ENCODE peak calls at places on chromosomes 11 and 22, in seven cellular contexts. D, O, I, B, H, R and E are unnamed samples.

GRCh38 chr11:111173221-111173620 is 72.3 kb upstream of the POU2AF2 start:
- DNase-seq in D (no peak), O (no peak), I (no peak), B (no peak), H (no peak), R (no peak), E (no peak)

GRCh38 chr11:124754710-124755109 is 2.7 kb upstream of the VSIG2 start:
- DNase-seq in D (no peak), O (no peak), I (no peak), B (no peak), H (no peak), R (no peak), E (no peak)

GRCh38 chr11:120185678-120186407 is 25.0 kb upstream of the OAF start:
- DNase-seq in D (no peak), O (no peak), I (no peak), B (no peak), H (peak; percentile 47), R (no peak), E (no peak)

GRCh38 chr11:69353696-69354544 is 60.0 kb downstream of the MYEOV start:
- DNase-seq in D (no peak), O (no peak), I (no peak), B (no peak), H (no peak), R (no peak), E (no peak)

GRCh38 chr11:94171693-94172440 is 43.2 kb downstream of the PANX1 start:
- DNase-seq in D (peak; percentile 60), O (peak; percentile 32), I (no peak), B (peak; percentile 9), H (no peak), R (no peak), E (peak; percentile 77)

GRCh38 chr22:41367039-41367679 is 14.6 kb upstream of the TEF start:
- DNase-seq in D (peak; percentile 71), O (peak; percentile 96), I (no peak), B (peak; percentile 99), H (peak; percentile 96), R (peak; percentile 81), E (peak; percentile 94)

GRCh38 chr22:37077802-37078448 is 26.4 kb downstream of the KCTD17 start:
- DNase-seq in D (peak; percentile 58), O (peak; percentile 19), I (peak; percentile 76), B (peak; percentile 26), H (no peak), R (no peak), E (peak; percentile 69)

GRCh38 chr11:72391638-72392423 is 42.5 kb downstream of the CLPB start:
- DNase-seq in D (no peak), O (no peak), I (no peak), B (no peak), H (no peak), R (no peak), E (no peak)

GRCh38 chr11:63613517-63614135 is 607 bp downstream of the PLAAT3 start:
- DNase-seq in D (peak; percentile 34), O (peak; percentile 40), I (peak; percentile 35), B (peak; percentile 40), H (peak; percentile 76), R (no peak), E (peak; percentile 64)

GRCh38 chr11:130295657-130296056 is 19.1 kb downstream of the ZBTB44 start:
- DNase-seq in D (no peak), O (no peak), I (no peak), B (no peak), H (no peak), R (no peak), E (no peak)

GRCh38 chr11:34860034-34860433 is 56.1 kb downstream of the APIP start:
- DNase-seq in D (peak; percentile 54), O (no peak), I (no peak), B (no peak), H (no peak), R (no peak), E (peak; percentile 5)

GRCh38 chr11:96186806-96187205 is 156.2 kb downstream of the MAML2 start:
- DNase-seq in D (peak; percentile 75), O (no peak), I (no peak), B (no peak), H (no peak), R (no peak), E (no peak)
- H3K4me3 ChIP-seq in D (no peak overlapping the region), O (no peak overlapping the region), I (no peak overlapping the region), B (no peak overlapping the region), H (no peak overlapping the region), R (no peak overlapping the region), E (no peak overlapping the region)

GRCh38 chr11:46333129-46333947 is 13.9 kb upstream of the DGKZ start:
- DNase-seq in D (no peak), O (no peak), I (no peak), B (no peak), H (no peak), R (no peak), E (peak; percentile 38)
- H3K27me3 ChIP-seq in D (peaks cover 15% of the 10 kb centered on the region), O (peaks cover 73% of the 10 kb centered on the region), I (no peaks in the 10 kb centered on the region), B (peaks cover 3% of the 10 kb centered on the region), H (peaks cover 30% of the 10 kb centered on the region), R (peaks cover 14% of the 10 kb centered on the region), E (peaks cover 19% of the 10 kb centered on the region)

GRCh38 chr11:14229472-14229871 is 129.5 kb downstream of the RRAS2 start:
- DNase-seq in D (no peak), O (no peak), I (no peak), B (no peak), H (no peak), R (no peak), E (no peak)
- H3K4me3 ChIP-seq in D (no peak overlapping the region), O (no peak overlapping the region), I (no peak overlapping the region), B (no peak overlapping the region), H (no peak overlapping the region), R (no peak overlapping the region), E (no peak overlapping the region)

DNA sequence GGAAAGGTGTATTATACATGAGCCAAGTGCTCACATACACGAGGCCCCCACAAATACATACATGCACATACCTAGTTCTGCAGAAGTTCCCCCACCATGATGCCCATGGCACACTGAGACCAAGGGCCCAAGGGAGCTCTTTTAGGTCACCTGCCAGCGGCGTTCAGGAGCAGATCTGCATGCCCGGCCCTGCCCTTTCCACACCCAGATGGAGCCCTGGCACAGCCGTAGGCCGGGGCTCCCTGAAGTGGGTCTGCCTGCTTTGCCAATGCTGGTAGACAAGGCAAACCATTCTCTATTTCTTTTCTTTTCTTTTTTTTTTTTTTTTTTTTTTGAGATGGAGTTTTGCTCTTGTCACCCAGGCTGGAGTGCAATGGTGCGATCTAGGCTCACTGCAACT is 21.5 kb downstream of the NFAM1 start:
- DNase-seq in D (no peak), O (no peak), I (no peak), B (no peak), H (no peak), R (no peak), E (no peak)
- H3K27me3 ChIP-seq in D (no peaks in the 10 kb centered on the region), O (no peaks in the 10 kb centered on the region), I (no peaks in the 10 kb centered on the region), B (no peaks in the 10 kb centered on the region), H (no peaks in the 10 kb centered on the region), R (no peaks in the 10 kb centered on the region), E (peaks cover 14% of the 10 kb centered on the region)

GRCh38 chr11:2525941-2526807 is 81.4 kb downstream of the KCNQ1 start:
- DNase-seq in D (no peak), O (peak; percentile 3), I (no peak), B (peak; percentile 2), H (peak; percentile 53), R (peak; percentile 1), E (no peak)
- H3K4me3 ChIP-seq in D (no peak overlapping the region), O (peak overlapping the region; percentile 6), I (no peak overlapping the region), B (no peak overlapping the region), H (no peak overlapping the region), R (no peak overlapping the region), E (no peak overlapping the region)

GRCh38 chr22:35230417-35230816 is 26.9 kb upstream of the HMGXB4 start:
- DNase-seq in D (no peak), O (no peak), I (no peak), B (no peak), H (no peak), R (no peak), E (no peak)
- H3K27me3 ChIP-seq in D (no peaks in the 10 kb centered on the region), O (peaks cover 6% of the 10 kb centered on the region), I (peaks cover 2% of the 10 kb centered on the region), B (no peaks in the 10 kb centered on the region), H (peaks cover 24% of the 10 kb centered on the region), R (no peaks in the 10 kb centered on the region), E (peaks cover 60% of the 10 kb centered on the region)

GRCh38 chr11:2807276-2807681 is 78.3 kb downstream of the CDKN1C start:
- DNase-seq in D (peak; percentile 39), O (peak; percentile 73), I (no peak), B (peak; percentile 78), H (peak; percentile 84), R (peak; percentile 39), E (peak; percentile 55)
- H3K4me3 ChIP-seq in D (peak overlapping the region; percentile 38), O (peak overlapping the region; percentile 22), I (no peak overlapping the region), B (no peak overlapping the region), H (peak overlapping the region; percentile 10), R (peak overlapping the region; percentile 54), E (no peak overlapping the region)

GRCh38 chr22:50144005-50144614 is 26.4 kb upstream of the PANX2 start:
- DNase-seq in D (no peak), O (no peak), I (no peak), B (no peak), H (peak; percentile 33), R (no peak), E (no peak)

GRCh38 chr22:50148166-50148500 is 22.4 kb upstream of the PANX2 start:
- DNase-seq in D (no peak), O (no peak), I (no peak), B (no peak), H (peak; percentile 42), R (no peak), E (no peak)

GRCh38 chr22:50148991-50149721 is 21.4 kb upstream of the PANX2 start:
- DNase-seq in D (peak; percentile 72), O (no peak), I (peak; percentile 60), B (peak; percentile 51), H (peak; percentile 59), R (no peak), E (no peak)

GRCh38 chr22:50145741-50146439 is 24.6 kb upstream of the PANX2 start:
- DNase-seq in D (no peak), O (no peak), I (no peak), B (no peak), H (peak; percentile 59), R (no peak), E (no peak)

DNA sequence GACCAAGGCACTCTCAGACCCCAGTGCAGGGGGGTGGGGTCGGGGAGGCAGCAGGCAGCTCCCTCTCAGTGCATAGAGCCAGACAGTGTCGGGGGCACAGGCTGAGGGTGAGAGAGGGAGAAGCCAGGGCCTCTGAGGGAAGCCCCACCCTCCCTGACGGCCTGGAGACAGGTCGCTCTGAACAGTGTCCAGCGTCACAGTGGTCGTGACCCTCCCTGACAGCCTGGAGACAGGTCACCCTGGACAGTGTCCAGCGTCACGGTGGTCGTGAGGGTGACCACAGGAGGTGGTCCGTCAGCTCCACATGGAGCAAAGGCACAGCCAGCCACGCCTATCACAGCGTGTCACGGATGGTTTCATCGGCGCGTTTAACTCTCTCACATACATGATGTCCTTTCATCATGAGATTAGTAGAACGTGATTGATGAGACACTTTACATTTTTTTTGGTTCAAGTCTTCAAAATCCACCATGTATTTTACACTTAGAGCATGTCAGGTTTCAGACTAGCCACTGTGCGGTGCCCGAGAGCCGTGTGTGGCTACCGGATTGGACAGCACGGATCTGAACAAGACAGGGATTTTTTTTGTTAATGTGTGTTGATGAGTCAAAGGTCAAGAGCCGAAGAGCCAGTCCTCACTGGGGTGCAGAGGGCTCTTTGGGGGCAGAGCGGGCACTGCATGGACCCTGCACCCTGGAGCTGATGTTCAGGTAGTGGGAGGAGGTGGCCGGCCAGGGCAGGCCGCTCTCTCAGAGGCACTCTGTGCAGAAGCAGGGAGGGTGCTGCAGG is 23.9 kb upstream of the PANX2 start:
- DNase-seq in D (no peak), O (peak; percentile 40), I (no peak), B (peak; percentile 48), H (peak; percentile 63), R (no peak), E (peak; percentile 65)
- H3K27me3 ChIP-seq in D (no peaks in the 10 kb centered on the region), O (no peaks in the 10 kb centered on the region), I (no peaks in the 10 kb centered on the region), B (no peaks in the 10 kb centered on the region), H (peaks cover 3% of the 10 kb centered on the region), R (no peaks in the 10 kb centered on the region), E (peaks cover 32% of the 10 kb centered on the region)